ENCODE peak calls at places on chromosomes 2 and 18, in ten cellular contexts. Z, M, E, H, L, R, A, X, C and Y are unnamed samples.
A peak's percentile ranks its signal among the peaks of the same experiment; 100 is the strongest.

GRCh38 chr18:45361148-45361851 is 254.0 kb upstream of the SLC14A2 start:
- DNase-seq in H (no peak), Z (no peak), E (no peak), M (no peak), C (no peak), A (no peak), L (no peak), R (no peak), X (no peak), Y (no peak)

GRCh38 chr2:193783681-193784080 is 1588.9 kb upstream of the TMEFF2 start:
- DNase-seq in X (no peak), A (no peak), L (no peak), E (no peak), C (no peak), M (no peak), H (no peak), R (no peak), Z (no peak), Y (no peak)

GRCh38 chr18:74310411-74310810 is 5.2 kb upstream of the C18orf63 start:
- DNase-seq in M (peak; percentile 65), L (no peak), A (no peak), E (no peak), C (no peak), R (peak; percentile 60), X (no peak), H (peak; percentile 49), Z (no peak), Y (no peak)

GRCh38 chr2:179104736-179105135 is 54.8 kb upstream of the CCDC141 start:
- DNase-seq in Z (no peak), H (no peak), L (no peak), C (no peak), X (no peak), A (no peak), E (no peak), R (peak; percentile 62), M (peak; percentile 21), Y (no peak)

GRCh38 chr18:66640431-66640830 is 36.5 kb upstream of the CDH19 start:
- DNase-seq in L (no peak), X (no peak), E (peak; percentile 52), H (no peak), R (peak; percentile 14), A (no peak), Z (peak; percentile 52), C (no peak), M (peak; percentile 52), Y (no peak)

GRCh38 chr18:73509460-73509859 is 638.2 kb downstream of the FBXO15 start:
- DNase-seq in E (no peak), X (no peak), C (no peak), R (no peak), Z (no peak), L (no peak), M (no peak), H (no peak), A (no peak), Y (no peak)

GRCh38 chr2:179460530-179460929 is 195.9 kb upstream of the SESTD1 start:
- DNase-seq in M (peak; percentile 95), R (peak; percentile 56), C (peak; percentile 83), E (peak; percentile 28), H (no peak), X (no peak), Z (no peak), A (no peak), L (peak; percentile 68), Y (no peak)

GRCh38 chr2:159251296-159252173 is 35.0 kb downstream of the WDSUB1 start:
- DNase-seq in C (no peak), L (no peak), H (no peak), Z (no peak), A (no peak), R (no peak), M (no peak), E (no peak), X (no peak), Y (no peak)

GRCh38 chr2:101823849-101824248 is 126.3 kb downstream of the MAP4K4 start:
- DNase-seq in M (peak; percentile 78), Z (no peak), X (no peak), H (no peak), A (no peak), C (no peak), R (no peak), L (no peak), E (no peak), Y (no peak)

GRCh38 chr18:63366991-63367240 is at the start of gene KDSR:
- DNase-seq in L (no peak), M (no peak), C (no peak), A (no peak), E (no peak), H (no peak), Z (no peak), X (no peak), R (no peak), Y (no peak)

GRCh38 chr2:167966367-167966766 is 281.0 kb downstream of the STK39 start:
- DNase-seq in E (no peak), L (no peak), C (no peak), A (no peak), Z (no peak), M (no peak), H (no peak), X (no peak), R (no peak), Y (no peak)

GRCh38 chr2:167962436-167963226 is 284.8 kb downstream of the STK39 start:
- DNase-seq in M (no peak), X (no peak), L (no peak), E (no peak), R (no peak), H (no peak), A (no peak), C (no peak), Z (no peak), Y (no peak)

GRCh38 chr2:167965907-167966306 is 281.5 kb downstream of the STK39 start:
- DNase-seq in Z (no peak), L (no peak), X (no peak), E (no peak), C (no peak), R (no peak), A (no peak), M (no peak), H (no peak), Y (no peak)

GRCh38 chr2:167963899-167964649 is 283.3 kb downstream of the STK39 start:
- DNase-seq in E (no peak), L (no peak), X (no peak), M (no peak), Z (no peak), A (no peak), R (no peak), H (no peak), C (no peak), Y (no peak)

GRCh38 chr2:167964650-167965404 is 282.6 kb downstream of the STK39 start:
- DNase-seq in E (no peak), L (no peak), C (no peak), X (peak; percentile 21), A (no peak), R (no peak), H (no peak), M (no peak), Z (no peak), Y (no peak)
- H3K27ac ChIP-seq in E (no peak overlapping the region), L (no peak overlapping the region), C (no peak overlapping the region), X (no peak overlapping the region), A (no peak overlapping the region), R (no peak overlapping the region), H (no peak overlapping the region), M (no peak overlapping the region), Z (no peak overlapping the region), Y (no peak overlapping the region)

DNA sequence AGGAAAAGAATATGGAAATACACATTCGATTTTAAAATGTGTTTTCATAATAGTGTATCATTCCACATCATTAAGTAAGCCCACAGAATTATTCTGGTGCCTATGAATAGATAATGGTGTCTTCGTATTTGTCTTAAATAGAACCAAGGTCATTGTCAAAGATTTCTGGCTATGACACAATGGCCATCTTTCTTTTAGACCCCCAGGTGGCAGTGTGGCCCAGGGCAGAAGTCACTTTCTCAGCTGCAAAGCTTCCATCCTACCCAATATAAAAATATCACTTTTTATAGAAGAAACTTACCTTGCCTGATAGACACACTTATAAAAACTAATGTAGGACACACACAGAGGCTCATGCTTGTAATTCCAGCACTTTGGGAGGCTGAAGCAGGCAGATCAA is 57.5 kb downstream of the ZRANB3 start:
- DNase-seq in R (peak; percentile 27), Z (no peak), M (peak; percentile 3), H (no peak), E (no peak), C (no peak), A (peak; percentile 4), X (no peak), L (no peak), Y (no peak)
- TF ChIP-seq CTCF in R (peak; percentile 50), Z (peak; percentile 49), M (peak; percentile 51), H (peak; percentile 69), E (peak; percentile 24), C (peak; percentile 70), A (peak; percentile 15), X (peak; percentile 29), L (peak; percentile 49), Y (peak; percentile 13)

GRCh38 chr2:42542871-42543270 is 25.6 kb upstream of the MTA3 start:
- DNase-seq in C (no peak), L (no peak), M (no peak), X (no peak), Z (no peak), A (no peak), H (no peak), E (no peak), R (no peak), Y (no peak)

GRCh38 chr2:42547014-42547413 is 21.4 kb upstream of the MTA3 start:
- DNase-seq in X (no peak), R (no peak), Z (no peak), A (no peak), C (no peak), L (no peak), E (peak; percentile 21), H (no peak), M (no peak), Y (no peak)

GRCh38 chr2:42547446-42548295 is 20.8 kb upstream of the MTA3 start:
- DNase-seq in E (no peak), L (no peak), Z (no peak), C (no peak), M (no peak), R (no peak), X (no peak), A (no peak), H (no peak), Y (no peak)

GRCh38 chr2:42545023-42545713 is 23.3 kb upstream of the MTA3 start:
- DNase-seq in E (no peak), H (no peak), L (no peak), C (no peak), X (no peak), A (no peak), Z (no peak), R (no peak), M (no peak), Y (no peak)

GRCh38 chr2:42545714-42546390 is 22.6 kb upstream of the MTA3 start:
- DNase-seq in X (peak; percentile 78), H (peak; percentile 81), C (no peak), R (no peak), M (no peak), Z (no peak), A (no peak), E (no peak), L (no peak), Y (no peak)
- H3K27ac ChIP-seq in X (peak overlapping the region; percentile 80), H (peak overlapping the region; percentile 91), C (no peak overlapping the region), R (no peak overlapping the region), M (no peak overlapping the region), Z (no peak overlapping the region), A (no peak overlapping the region), E (no peak overlapping the region), L (no peak overlapping the region), Y (no peak overlapping the region)

DNA sequence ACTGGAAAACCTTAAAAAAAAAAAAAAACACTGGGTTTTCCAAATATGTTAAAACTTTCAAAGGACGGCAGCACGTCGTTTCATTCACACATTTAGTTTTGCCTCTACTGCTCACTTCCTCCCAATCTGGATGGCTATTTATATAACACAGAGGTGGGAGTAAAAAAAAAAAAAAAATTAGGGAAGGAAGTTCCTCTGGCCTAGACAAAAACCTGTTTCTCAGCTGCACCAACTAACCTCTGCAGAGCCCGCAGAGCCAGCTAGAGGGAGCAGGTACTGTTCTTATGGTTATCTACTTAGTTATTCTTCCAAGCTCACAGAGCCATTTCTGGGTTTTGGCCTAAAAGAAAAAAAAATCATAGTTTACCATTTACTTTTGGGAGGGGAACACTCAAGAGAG is 28.1 kb downstream of the SLC1A4 start:
- DNase-seq in H (no peak), M (no peak), A (no peak), X (peak; percentile 26), C (no peak), R (no peak), Z (peak; percentile 20), E (no peak), L (no peak), Y (no peak)
- TF ChIP-seq CTCF in H (peak; percentile 58), M (peak; percentile 39), A (no peak), X (peak; percentile 38), C (no peak), R (no peak), Z (peak; percentile 46), E (no peak), L (peak; percentile 18), Y (no peak)